ENCODE peak calls at places on chromosomes 1 and 21, in four cellular contexts. P is cardiac muscle cell, O is colonic mucosa, Y is GM04503. U is an unnamed sample.

GRCh38 chr1:231954751-231955150 is 328.2 kb downstream of the DISC1 start:
- DNase-seq in O (no peak), P (no peak), Y (no peak), U (no peak)

GRCh38 chr1:180188103-180188506 is 33.4 kb downstream of the QSOX1 start:
- DNase-seq in P (peak; percentile 66), Y (no peak), O (peak; percentile 71), U (peak; percentile 84)

GRCh38 chr21:32136546-32136945 is 142.3 kb downstream of the MIS18A start:
- DNase-seq in Y (no peak), O (no peak), P (no peak), U (no peak)

GRCh38 chr21:14737922-14738321 is 191.8 kb upstream of the SAMSN1 start:
- DNase-seq in P (peak; percentile 70), O (peak; percentile 82), Y (no peak), U (peak; percentile 25)

GRCh38 chr1:198749279-198749678 is 110.4 kb downstream of the PTPRC start:
- DNase-seq in Y (no peak), P (no peak), O (no peak), U (no peak)

GRCh38 chr21:17527240-17527639 is 14.4 kb downstream of the CXADR start:
- DNase-seq in O (no peak), P (peak; percentile 65), Y (no peak), U (no peak)

GRCh38 chr1:112263464-112263863 is 132.6 kb upstream of the CTTNBP2NL start:
- DNase-seq in Y (peak; percentile 3), O (no peak), P (peak; percentile 88), U (no peak)

GRCh38 chr1:41486053-41486891 is 1.8 kb upstream of the EDN2 start:
- DNase-seq in O (no peak), Y (no peak), P (peak; percentile 60), U (no peak)

GRCh38 chr1:185798505-185798904 is 64.3 kb downstream of the HMCN1 start:
- DNase-seq in O (no peak), P (no peak), Y (no peak), U (no peak)

GRCh38 chr1:160256396-160257046 is 5.8 kb downstream of the DCAF8 start:
- DNase-seq in Y (peak; percentile 45), O (no peak), P (peak; percentile 91), U (no peak)

GRCh38 chr21:42851812-42852665 is 27.3 kb downstream of the WDR4 start:
- DNase-seq in Y (no peak), O (no peak), P (no peak), U (no peak)

GRCh38 chr1:85135456-85135798 is 65.4 kb downstream of the SYDE2 start:
- DNase-seq in Y (no peak), P (no peak), O (peak; percentile 31), U (no peak)

GRCh38 chr1:67190942-67191341 is 24.7 kb downstream of the IL23R start:
- DNase-seq in O (no peak), P (no peak), Y (no peak), U (no peak)

GRCh38 chr1:147073062-147073432 is 99.2 kb downstream of the PRKAB2 start:
- DNase-seq in O (no peak), P (no peak), Y (no peak), U (peak; percentile 28)

GRCh38 chr1:30575066-30575465 is 148.3 kb downstream of the MATN1 start:
- DNase-seq in P (no peak), Y (no peak), O (no peak), U (no peak)

GRCh38 chr1:110606784-110607662 is 865 bp upstream of the KCNA2 start:
- DNase-seq in Y (no peak), O (no peak), P (peak; percentile 10), U (peak; percentile 56)

GRCh38 chr1:178438432-178438831 is 58.3 kb downstream of the CLEC20A start:
- DNase-seq in Y (no peak), O (no peak), P (peak; percentile 5), U (no peak)

GRCh38 chr1:242523968-242524570 is 428 bp downstream of the PLD5 start:
- DNase-seq in O (no peak), Y (no peak), P (peak; percentile 19), U (peak; percentile 91)

GRCh38 chr1:214281030-214281901 is at the start of gene SMYD2:
- DNase-seq in O (peak; percentile 72), P (peak; percentile 71), Y (no peak), U (peak; percentile 80)

GRCh38 chr1:87449348-87449963 is 120.8 kb downstream of the LMO4 start:
- DNase-seq in P (peak; percentile 54), Y (no peak), O (peak; percentile 66), U (no peak)

GRCh38 chr1:43388021-43388575 is 1.5 kb downstream of the MED8 start:
- DNase-seq in Y (no peak), O (no peak), P (no peak), U (no peak)

GRCh38 chr1:91400133-91400725 is 4.4 kb downstream of the HFM1 start:
- DNase-seq in O (no peak), Y (no peak), P (peak; percentile 45), U (no peak)

GRCh38 chr1:156910309-156910782 is 10.1 kb upstream of the LRRC71 start:
- DNase-seq in P (no peak), Y (no peak), O (peak; percentile 47), U (peak; percentile 91)

GRCh38 chr21:17578162-17578561 is 34.5 kb downstream of the BTG3 start:
- DNase-seq in P (no peak), Y (no peak), O (no peak), U (no peak)

GRCh38 chr1:115133440-115133839 is 44.1 kb upstream of the TSPAN2 start:
- DNase-seq in O (no peak), P (peak; percentile 83), Y (no peak), U (no peak)

GRCh38 chr1:110380667-110381283 is 10.1 kb downstream of the SLC16A4 start:
- DNase-seq in Y (no peak), P (peak; percentile 87), O (no peak), U (no peak)

GRCh38 chr1:55049914-55050278 is 10.5 kb downstream of the PCSK9 start:
- DNase-seq in O (no peak), P (peak; percentile 85), Y (no peak), U (no peak)

GRCh38 chr1:74937176-74937575 is 197.0 kb upstream of the LHX8 start:
- DNase-seq in O (no peak), Y (no peak), P (no peak), U (no peak)

GRCh38 chr21:27196651-27197050 is 229.8 kb upstream of the ADAMTS5 start:
- DNase-seq in P (no peak), Y (no peak), O (no peak), U (no peak)

GRCh38 chr1:246293366-246294121 is 213.5 kb downstream of the SMYD3 start:
- DNase-seq in P (no peak), Y (no peak), O (no peak), U (no peak)

GRCh38 chr1:94988356-94988755 is 61.4 kb upstream of the CNN3 start:
- DNase-seq in P (no peak), O (no peak), Y (no peak), U (no peak)

U was measured in iPS-NIHi11.